ENCODE peak calls at places on chromosomes 1 and 21, in four cellular contexts. B is HepG2, L is GM12878, W is K562. A is an unnamed sample.

GRCh38 chr1:67226688-67227087 is 60.4 kb downstream of the IL23R start:
- DNase-seq in B (no peak), L (no peak), W (no peak), A (no peak)

GRCh38 chr1:113905435-113905861 is 322 bp downstream of the DCLRE1B start:
- DNase-seq in B (peak), L (no peak), W (peak), A (peak)

GRCh38 chr1:209405183-209405823 is 178.2 kb upstream of the CAMK1G start:
- DNase-seq in B (no peak), L (no peak), W (no peak), A (no peak)

GRCh38 chr1:11880911-11881748 is 22.4 kb upstream of the NPPB start:
- DNase-seq in B (no peak), L (no peak), W (peak), A (no peak)

GRCh38 chr1:198519639-198520501 is 20.6 kb downstream of the ATP6V1G3 start:
- DNase-seq in B (no peak), L (no peak), W (no peak), A (no peak)

GRCh38 chr21:41671859-41672542 is 94.9 kb downstream of the RIPK4 start:
- DNase-seq in B (no peak), L (no peak), W (no peak), A (no peak)

GRCh38 chr1:155064109-155064812 is 721 bp downstream of the EFNA4 start:
- DNase-seq in B (peak), L (no peak), W (no peak), A (peak)

GRCh38 chr21:32861871-32862270 is 90.3 kb upstream of the PAXBP1 start:
- DNase-seq in B (no peak), L (no peak), W (no peak), A (no peak)

GRCh38 chr1:229664133-229664689 is 38.2 kb downstream of the URB2 start:
- DNase-seq in B (no peak), L (peak), W (no peak), A (peak)

GRCh38 chr1:12087797-12088314 is 24.8 kb downstream of the TNFRSF8 start:
- DNase-seq in B (no peak), L (peak), W (no peak), A (no peak)

GRCh38 chr1:98500324-98500723 is 161.2 kb upstream of the SNX7 start:
- DNase-seq in B (no peak), L (no peak), W (no peak), A (no peak)

GRCh38 chr1:1763657-1764621 is 14.3 kb downstream of the NADK start:
- DNase-seq in B (no peak), L (no peak), W (no peak), A (no peak)

GRCh38 chr1:62725255-62725654 is 37.1 kb upstream of the DOCK7 start:
- DNase-seq in B (no peak), L (peak), W (no peak), A (no peak)

GRCh38 chr1:167762061-167762746 is 40.4 kb downstream of the MPZL1 start:
- DNase-seq in B (no peak), L (no peak), W (no peak), A (no peak)

GRCh38 chr1:169487561-169487960 is 1.8 kb upstream of the SLC19A2 start:
- DNase-seq in B (no peak), L (no peak), W (no peak), A (no peak)

GRCh38 chr1:51336004-51336403 is 5.6 kb upstream of the TTC39A start:
- DNase-seq in B (no peak), L (no peak), W (no peak), A (peak)

GRCh38 chr1:89780721-89781120 is 40.1 kb upstream of the LRRC8D start:
- DNase-seq in B (peak), L (no peak), W (no peak), A (peak)

GRCh38 chr1:102896286-102896685 is 212.0 kb downstream of the COL11A1 start:
- DNase-seq in B (no peak), L (no peak), W (no peak), A (no peak)

GRCh38 chr1:201471772-201472171 is 2.8 kb upstream of the PHLDA3 start:
- DNase-seq in B (no peak), L (no peak), W (no peak), A (no peak)

GRCh38 chr1:176996455-176997090 is 167.9 kb downstream of the ASTN1 start:
- DNase-seq in B (no peak), L (no peak), W (no peak), A (no peak)

GRCh38 chr1:186424539-186424938 is 36.4 kb downstream of the PDC start:
- DNase-seq in B (no peak), L (no peak), W (no peak), A (no peak)

GRCh38 chr21:27715131-27715530 is 748.2 kb upstream of the ADAMTS5 start:
- DNase-seq in B (no peak), L (no peak), W (no peak), A (no peak)
- TF ChIP-seq FOXM1 in B (no peak), L (no peak), W (no peak), A (no peak)

DNA sequence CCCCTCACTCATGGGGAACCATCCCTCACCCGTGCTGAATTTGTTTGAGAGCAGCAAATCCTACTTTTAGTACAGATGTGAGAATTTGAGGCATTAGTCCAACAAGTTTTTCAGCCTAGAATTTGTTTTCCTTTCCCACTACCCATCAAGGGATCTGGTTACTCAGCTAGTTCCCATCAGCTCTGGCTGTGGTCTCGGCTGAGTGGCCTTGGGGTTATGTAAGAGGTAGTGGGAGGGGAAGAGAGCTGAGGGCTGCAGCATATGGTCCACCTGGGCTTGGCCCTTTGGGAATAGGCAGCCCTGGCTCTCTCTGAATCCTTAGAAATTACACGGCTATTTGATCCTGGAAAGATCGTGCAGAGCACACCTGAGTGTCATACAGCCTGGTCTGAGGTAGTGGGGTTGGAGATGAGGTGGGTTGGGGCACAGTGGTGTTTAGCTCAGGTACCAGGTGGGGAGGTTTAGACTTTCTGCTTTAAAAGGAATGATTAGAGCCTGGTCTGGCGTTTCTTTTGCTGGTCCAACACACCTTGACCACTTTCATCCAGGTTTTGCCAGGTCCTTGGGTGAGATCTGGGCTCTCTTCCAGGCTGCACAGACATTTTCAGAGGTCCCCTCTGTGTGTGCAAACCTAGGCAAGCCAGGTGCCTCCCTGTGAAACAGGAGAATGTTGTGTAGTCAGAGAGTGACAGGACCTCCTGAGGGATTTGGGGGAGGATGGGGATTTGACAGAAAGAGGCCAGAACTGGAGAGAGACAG is 4.3 kb downstream of the GSTM4 start:
- DNase-seq in B (peak), L (no peak), W (no peak), A (no peak)
- TF ChIP-seq TARDBP in B (no peak), L (no peak), W (no peak), A (no peak)

GRCh38 chr21:26748066-26748465 is 97.1 kb downstream of the ADAMTS1 start:
- DNase-seq in B (no peak), L (no peak), W (no peak), A (no peak)

GRCh38 chr21:26751305-26751704 is 93.9 kb downstream of the ADAMTS1 start:
- DNase-seq in B (no peak), L (no peak), W (no peak), A (no peak)

GRCh38 chr21:26752849-26753248 is 92.4 kb downstream of the ADAMTS1 start:
- DNase-seq in B (no peak), L (no peak), W (no peak), A (no peak)

GRCh38 chr21:26743524-26743923 is 101.7 kb downstream of the ADAMTS1 start:
- DNase-seq in B (no peak), L (no peak), W (no peak), A (no peak)

GRCh38 chr21:26747216-26747615 is 98.0 kb downstream of the ADAMTS1 start:
- DNase-seq in B (no peak), L (no peak), W (no peak), A (no peak)
- TF ChIP-seq FOXM1 in B (no peak), L (no peak), W (no peak), A (no peak)

DNA sequence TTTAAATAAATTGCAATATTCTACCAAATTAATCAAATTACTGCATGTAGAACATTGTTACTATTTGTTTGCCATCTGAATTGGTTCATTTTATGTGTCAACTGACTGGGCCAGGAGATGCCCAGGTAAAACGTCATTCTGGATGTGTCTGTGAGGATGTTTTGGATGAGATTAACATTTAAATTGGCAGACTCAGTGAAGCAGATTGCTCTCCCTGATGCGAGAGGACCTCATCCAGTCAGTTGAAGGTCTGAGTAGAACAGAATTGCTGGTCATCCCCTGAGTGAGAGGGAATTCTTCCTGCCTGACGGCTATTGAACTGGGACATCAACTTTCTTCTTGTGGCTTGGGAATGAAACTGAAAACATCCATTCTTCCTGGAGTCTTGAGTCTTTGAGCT is 122.0 kb upstream of the GREM2 start:
- DNase-seq in B (no peak), L (no peak), W (no peak), A (no peak)
- TF ChIP-seq TARDBP in B (no peak), L (no peak), W (no peak), A (no peak)

GRCh38 chr1:9378801-9379200 is 86.1 kb downstream of the SPSB1 start:
- DNase-seq in B (no peak), L (no peak), W (no peak), A (no peak)

GRCh38 chr1:9374748-9375345 is 82.2 kb downstream of the SPSB1 start:
- DNase-seq in B (no peak), L (no peak), W (no peak), A (no peak)

GRCh38 chr1:9375912-9376311 is 83.2 kb downstream of the SPSB1 start:
- DNase-seq in B (no peak), L (no peak), W (no peak), A (no peak)

GRCh38 chr1:9376430-9376829 is 83.7 kb downstream of the SPSB1 start:
- DNase-seq in B (no peak), L (no peak), W (no peak), A (no peak)

DNA sequence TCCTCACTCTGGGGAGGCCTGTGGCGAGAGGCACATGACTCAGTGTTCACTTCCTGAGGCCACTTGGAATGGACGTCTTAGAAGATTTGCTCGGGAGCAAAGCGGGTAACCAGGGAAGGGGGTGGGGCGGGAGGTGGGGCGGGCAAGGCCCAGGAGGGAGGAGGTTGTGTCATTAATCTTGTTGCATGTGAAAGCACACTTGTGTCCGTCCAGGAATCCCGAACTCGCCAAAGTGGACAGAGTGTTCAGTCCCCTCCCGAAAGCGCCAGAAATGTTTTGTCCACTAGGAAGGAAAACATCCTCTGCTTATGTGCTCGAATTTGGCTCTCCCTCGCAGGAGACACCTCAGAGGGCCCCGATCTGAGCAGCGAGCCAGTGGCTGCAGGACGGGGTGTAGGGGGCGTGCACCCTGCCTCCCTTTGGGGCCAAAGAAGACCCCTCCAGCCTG is 84.2 kb downstream of the SPSB1 start:
- DNase-seq in B (no peak), L (no peak), W (no peak), A (no peak)
- TF ChIP-seq FOXM1 in B (no peak), L (no peak), W (no peak), A (no peak)

DNA sequence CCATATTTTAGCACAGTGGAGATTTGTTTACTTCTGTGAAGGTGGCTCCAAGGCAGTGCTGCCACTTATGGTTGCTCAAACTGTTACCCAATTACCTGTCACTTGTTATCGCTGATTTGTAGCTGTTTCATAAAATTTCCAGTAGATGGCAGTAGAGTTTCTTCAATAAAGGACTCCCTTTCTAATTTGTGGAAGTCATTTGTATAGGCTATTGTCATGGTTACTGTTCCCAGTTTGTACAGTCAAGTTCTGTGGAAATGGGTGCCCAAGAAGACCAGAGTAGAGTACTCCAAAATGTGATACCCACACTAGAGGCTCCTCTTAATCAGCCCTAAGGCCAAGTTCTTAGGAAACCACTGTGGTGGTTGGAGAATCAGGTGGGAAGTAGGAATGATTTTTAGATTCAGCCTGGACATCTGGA is 186.1 kb downstream of the CLEC20A start:
- DNase-seq in B (peak), L (peak), W (peak), A (peak)
- TF ChIP-seq TARDBP in B (no peak), L (no peak), W (no peak), A (no peak)

GRCh38 chr1:247914941-247915662 is 5.0 kb upstream of the OR2T8 start:
- DNase-seq in B (no peak), L (no peak), W (no peak), A (no peak)
- TF ChIP-seq FOXM1 in B (no peak), L (no peak), W (no peak), A (no peak)

A was measured in HEK293T.